ENCODE peak calls at places on chromosomes 5 and 9, in ten cellular contexts. D is prostate gland, K is DND-41, M is psoas muscle, R is left lung, S is pancreas, U is cardiac muscle cell, P is IMR-90, N is dorsolateral prefrontal cortex, X is OCI-LY7. G is an unnamed sample.

GRCh38 chr9:126276056-126276728 is 50.4 kb upstream of the MVB12B start:
- DNase-seq in P (no peak), N (no peak), R (no peak), D (no peak), U (no peak), M (no peak), K (no peak), X (no peak), S (no peak), G (no peak)

GRCh38 chr9:109013678-109014145 is 413 bp upstream of the CTNNAL1 start:
- DNase-seq in M (no peak), R (no peak), U (peak), K (no peak), S (no peak), N (no peak), D (no peak), P (no peak), X (no peak), G (no peak)

GRCh38 chr9:132424857-132425702 is 15.1 kb downstream of the CFAP77 start:
- DNase-seq in U (no peak), X (no peak), S (no peak), P (no peak), N (no peak), M (no peak), R (no peak), K (no peak), D (no peak), G (no peak)

GRCh38 chr5:151214614-151215545 is 9.0 kb downstream of the CCDC69 start:
- DNase-seq in M (no peak), N (no peak), U (peak), S (no peak), K (peak), P (no peak), D (no peak), R (no peak), X (peak), G (no peak)

GRCh38 chr5:1960595-1961303 is 78.0 kb upstream of the IRX4 start:
- DNase-seq in U (no peak), K (no peak), R (no peak), P (no peak), N (no peak), D (no peak), S (no peak), M (no peak), X (no peak), G (no peak)

GRCh38 chr5:147617191-147617606 is 107.3 kb upstream of the DPYSL3 start:
- DNase-seq in S (no peak), D (no peak), K (no peak), X (no peak), U (peak), N (no peak), R (no peak), P (peak), M (no peak), G (no peak)

GRCh38 chr9:32571969-32572899 is 725 bp downstream of the NDUFB6 start:
- DNase-seq in N (peak), P (peak), D (peak), X (peak), R (no peak), M (peak), K (peak), S (peak), U (peak), G (peak)

GRCh38 chr9:69078581-69078980 is 43.0 kb downstream of the FXN start:
- DNase-seq in X (no peak), K (no peak), N (no peak), P (no peak), M (no peak), R (no peak), S (no peak), D (peak), U (peak), G (no peak)

GRCh38 chr9:104808030-104808614 is 44.2 kb downstream of the NIPSNAP3B start:
- DNase-seq in D (no peak), S (peak), P (peak), M (peak), U (peak), N (peak), K (no peak), R (no peak), X (no peak), G (peak)

GRCh38 chr5:68214472-68215207 is 916 bp upstream of the PIK3R1 start:
- DNase-seq in N (peak), P (no peak), S (no peak), R (peak), K (no peak), D (peak), U (peak), X (peak), M (no peak), G (peak)

GRCh38 chr9:83271665-83272071 is 208.7 kb upstream of the RASEF start:
- DNase-seq in S (no peak), K (no peak), X (no peak), N (no peak), M (no peak), D (no peak), R (no peak), P (no peak), U (peak), G (no peak)

GRCh38 chr9:122370303-122370702 is 521 bp upstream of the PTGS1 start:
- DNase-seq in K (no peak), X (peak), M (no peak), P (no peak), U (no peak), S (no peak), N (no peak), D (no peak), R (peak), G (no peak)

GRCh38 chr5:138179277-138179857 is 455 bp downstream of the KIF20A start:
- DNase-seq in P (no peak), M (no peak), U (no peak), R (no peak), N (peak), D (no peak), K (peak), X (peak), S (peak), G (peak)

GRCh38 chr5:164958688-164959087 is 1453.3 kb downstream of the MAT2B start:
- DNase-seq in M (no peak), R (no peak), X (no peak), N (no peak), S (no peak), P (no peak), U (no peak), D (no peak), K (no peak), G (no peak)
- TF ChIP-seq CTCF in M (no peak), R (no peak), X (peak), N (peak), S (no peak), P (no peak), U (no peak), D (peak), K (peak), G (no peak)

GRCh38 chr9:121023064-121023463 is 27.0 kb downstream of the C5 start:
- DNase-seq in N (no peak), R (no peak), K (no peak), U (peak), D (no peak), X (peak), P (no peak), M (no peak), S (no peak), G (peak)

GRCh38 chr9:121021294-121021693 is 28.8 kb downstream of the C5 start:
- DNase-seq in D (no peak), P (no peak), U (no peak), S (no peak), R (no peak), M (no peak), N (peak), X (peak), K (no peak), G (no peak)

GRCh38 chr9:121013911-121014310 is 36.2 kb downstream of the C5 start:
- DNase-seq in R (no peak), D (no peak), P (peak), X (no peak), N (no peak), M (no peak), S (no peak), K (no peak), U (no peak), G (no peak)

GRCh38 chr9:121024237-121024636 is 25.8 kb downstream of the C5 start:
- DNase-seq in N (no peak), U (no peak), M (no peak), R (no peak), X (no peak), D (no peak), S (no peak), P (no peak), K (no peak), G (no peak)

DNA sequence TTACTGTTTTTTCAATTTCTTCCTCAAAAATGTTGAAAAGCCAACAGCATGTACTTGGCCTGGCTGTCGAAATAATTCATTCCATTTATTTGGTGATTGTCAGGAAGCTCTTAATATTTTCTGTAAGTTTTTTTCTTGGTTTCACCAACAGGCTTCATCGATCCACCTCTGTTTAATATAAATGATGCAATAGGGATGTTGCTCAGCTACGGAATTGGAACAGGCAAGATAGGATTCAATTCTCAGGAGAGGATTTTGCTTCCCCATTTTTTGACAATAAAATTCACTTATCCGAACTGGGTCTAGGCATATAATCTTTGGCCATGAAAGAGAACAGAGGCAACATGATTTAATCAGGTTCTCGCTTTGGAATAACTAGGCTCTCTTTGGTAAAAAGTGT is 30.8 kb downstream of the C5 start:
- DNase-seq in S (no peak), M (no peak), K (no peak), P (no peak), N (no peak), X (no peak), U (no peak), D (no peak), R (no peak), G (no peak)
- H3K27ac ChIP-seq in S (no peak), M (no peak), K (no peak), P (no peak), N (no peak), X (no peak), U (no peak), D (no peak), R (no peak), G (no peak)

DNA sequence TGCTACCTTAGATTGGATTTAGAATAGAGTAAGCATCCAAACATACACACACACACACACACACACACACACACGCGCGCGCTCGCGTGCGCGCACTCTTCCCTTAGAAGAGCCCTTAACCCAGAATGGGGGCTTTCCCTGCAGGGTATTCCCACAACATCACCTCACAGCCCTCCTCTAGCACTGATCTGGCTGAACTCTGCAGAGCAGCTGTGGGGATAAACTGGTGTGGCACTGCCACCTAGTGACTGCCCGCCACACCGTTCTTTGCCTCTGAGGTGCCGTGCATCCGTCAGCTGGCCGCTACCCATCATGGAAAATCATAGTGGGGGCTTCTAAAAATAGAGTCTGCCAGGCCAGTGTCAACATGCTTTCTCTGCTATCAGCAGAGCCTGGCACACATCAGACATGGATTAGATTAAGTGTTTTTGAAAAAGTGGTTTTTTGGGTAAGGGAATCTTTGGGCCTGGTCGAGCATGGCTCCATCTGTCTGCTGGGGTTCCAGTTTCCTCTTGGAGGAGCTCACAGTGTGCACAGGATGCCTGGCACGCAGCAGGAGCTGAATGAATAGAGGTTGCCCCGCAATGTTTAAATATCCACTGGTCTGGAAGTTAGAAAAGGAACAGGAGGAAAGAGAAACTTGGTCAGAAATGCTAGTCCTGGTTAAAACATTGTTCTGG is 88.1 kb downstream of the KCNN2 start:
- DNase-seq in K (peak), D (peak), R (peak), U (peak), N (peak), S (peak), M (peak), P (peak), X (peak), G (peak)
- TF ChIP-seq CTCF in K (peak), D (peak), R (peak), U (peak), N (peak), S (peak), M (peak), P (peak), X (peak), G (peak)

DNA sequence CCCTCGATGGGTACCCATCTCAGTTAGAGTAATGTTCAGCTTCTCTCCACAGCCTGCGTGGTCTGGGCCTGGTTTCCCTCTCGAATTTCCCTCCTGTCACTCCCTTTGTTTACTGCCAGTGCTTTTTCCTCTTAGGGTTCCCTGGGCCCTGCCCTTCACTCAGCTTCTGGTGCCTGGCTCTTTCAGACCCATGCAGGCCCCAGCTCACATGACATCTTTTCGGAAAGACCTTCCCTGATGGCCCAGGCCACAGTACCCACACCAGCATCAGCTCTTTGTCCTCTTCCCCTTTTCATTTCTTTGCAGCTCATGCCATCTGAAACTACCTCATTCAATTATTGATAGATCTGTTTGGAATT is 68.2 kb upstream of the ABL1 start:
- DNase-seq in D (no peak), S (no peak), K (no peak), R (no peak), M (no peak), N (no peak), P (no peak), U (no peak), X (no peak), G (no peak)
- H3K27ac ChIP-seq in D (no peak), S (no peak), K (no peak), R (no peak), M (peak), N (no peak), P (no peak), U (peak), X (no peak), G (no peak)

GRCh38 chr9:89225587-89225986 is 47.0 kb upstream of the SHC3 start:
- DNase-seq in U (peak), K (no peak), M (no peak), N (no peak), X (no peak), P (peak), R (no peak), S (no peak), D (no peak), G (no peak)

GRCh38 chr9:89223398-89223977 is 44.9 kb upstream of the SHC3 start:
- DNase-seq in X (no peak), M (no peak), S (no peak), U (peak), N (no peak), P (no peak), K (no peak), R (no peak), D (no peak), G (no peak)

GRCh38 chr9:89215342-89215741 is 36.7 kb upstream of the SHC3 start:
- DNase-seq in K (no peak), S (no peak), M (no peak), R (no peak), P (no peak), D (no peak), X (no peak), U (no peak), N (no peak), G (no peak)

GRCh38 chr9:89218040-89218928 is 39.7 kb upstream of the SHC3 start:
- DNase-seq in R (no peak), S (no peak), D (no peak), K (no peak), P (no peak), U (peak), M (no peak), X (no peak), N (no peak), G (no peak)

GRCh38 chr9:89219637-89220036 is 41.0 kb upstream of the SHC3 start:
- DNase-seq in U (no peak), R (no peak), P (no peak), K (no peak), D (no peak), S (no peak), N (no peak), M (no peak), X (no peak), G (no peak)
- TF ChIP-seq CTCF in U (no peak), R (no peak), P (no peak), K (no peak), D (no peak), S (no peak), N (no peak), M (no peak), X (no peak), G (no peak)

GRCh38 chr5:115599502-115599901 is 2.8 kb downstream of the TICAM2 start:
- DNase-seq in D (no peak), S (no peak), N (peak), K (no peak), R (no peak), P (peak), U (peak), X (peak), M (no peak), G (no peak)
- H3K27ac ChIP-seq in D (no peak), S (no peak), N (peak), K (no peak), R (no peak), P (no peak), U (no peak), X (no peak), M (peak), G (no peak)

DNA sequence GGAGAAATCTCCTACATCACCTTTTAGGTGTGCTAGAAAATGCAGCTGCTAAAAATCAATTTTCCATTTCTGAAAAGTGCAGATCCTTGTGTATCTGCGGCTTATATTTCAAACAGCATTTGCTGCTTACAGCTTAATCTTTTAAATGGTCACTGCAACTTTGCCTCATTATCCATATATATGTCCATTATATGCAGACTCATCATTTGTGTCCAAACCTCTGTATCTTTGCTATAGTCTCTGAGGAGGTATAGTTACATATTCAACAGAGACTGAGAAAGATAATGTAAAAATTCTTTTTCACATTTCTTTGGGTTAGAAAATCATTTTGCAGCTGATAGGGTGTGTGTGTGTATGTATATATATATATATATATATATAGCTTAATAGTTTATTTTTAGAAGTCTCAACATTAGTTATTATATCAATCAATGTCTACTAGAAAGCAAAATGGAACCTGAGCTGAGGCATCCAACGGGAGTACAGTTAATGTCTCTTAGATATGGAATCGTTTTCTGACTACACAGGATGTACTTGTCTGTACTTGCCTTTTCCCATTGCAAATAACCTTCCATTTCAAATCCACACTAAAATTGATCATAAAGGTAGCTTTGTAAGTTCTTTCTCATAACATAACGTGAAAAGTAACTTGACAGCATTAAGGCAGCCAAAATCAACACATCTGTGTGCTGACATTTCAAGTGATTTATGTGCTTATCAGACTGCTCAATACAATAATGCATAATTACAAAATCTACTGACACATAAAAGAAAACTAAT is 267.0 kb upstream of the HAPLN1 start:
- DNase-seq in R (no peak), P (no peak), X (no peak), U (no peak), N (no peak), M (no peak), D (no peak), S (no peak), K (no peak), G (peak)
- TF ChIP-seq CTCF in R (no peak), P (no peak), X (no peak), U (no peak), N (no peak), M (no peak), D (no peak), S (no peak), K (no peak), G (no peak)

GRCh38 chr9:87111010-87111409 is 163.7 kb upstream of the GAS1 start:
- DNase-seq in U (no peak), N (no peak), M (no peak), D (no peak), S (no peak), X (no peak), K (no peak), P (no peak), R (no peak), G (no peak)

GRCh38 chr9:87108639-87109038 is 161.3 kb upstream of the GAS1 start:
- DNase-seq in R (no peak), K (no peak), M (no peak), P (no peak), S (no peak), N (no peak), X (no peak), U (no peak), D (no peak), G (no peak)

GRCh38 chr9:87109182-87109581 is 161.9 kb upstream of the GAS1 start:
- DNase-seq in N (no peak), R (no peak), S (no peak), U (peak), K (no peak), M (no peak), X (no peak), D (no peak), P (peak), G (no peak)

GRCh38 chr9:87107072-87107471 is 159.8 kb upstream of the GAS1 start:
- DNase-seq in M (no peak), U (no peak), X (peak), N (peak), R (no peak), K (no peak), D (no peak), P (peak), S (no peak), G (peak)

GRCh38 chr9:87109851-87110250 is 162.5 kb upstream of the GAS1 start:
- DNase-seq in N (no peak), D (no peak), P (peak), R (no peak), K (no peak), S (no peak), M (no peak), X (no peak), U (peak), G (no peak)
- H3K27ac ChIP-seq in N (no peak), D (no peak), P (no peak), R (no peak), K (no peak), S (no peak), M (no peak), X (no peak), U (no peak), G (no peak)

GRCh38 chr9:127910613-127911205 is 6.1 kb downstream of the ST6GALNAC4 start:
- DNase-seq in M (no peak), X (no peak), P (peak), R (no peak), N (no peak), S (no peak), U (no peak), D (no peak), K (no peak), G (no peak)
- TF ChIP-seq CTCF in M (no peak), X (peak), P (peak), R (no peak), N (peak), S (no peak), U (no peak), D (no peak), K (peak), G (no peak)